ENCODE peak calls at places on chromosomes 16 and 17, in eight cellular contexts. L, V, Q, T, C, U, S and J are unnamed samples.

GRCh38 chr16:4733747-4734062 is 366 bp downstream of the ANKS3 start:
- DNase-seq in T (no peak), S (peak; percentile 22), C (no peak), Q (no peak), L (peak; percentile 52), V (no peak), U (no peak), J (no peak)

GRCh38 chr16:85152414-85153030 is 40.2 kb upstream of the CIBAR2 start:
- DNase-seq in U (no peak), L (no peak), T (no peak), C (no peak), V (no peak), Q (no peak), S (peak; percentile 71), J (no peak)

GRCh38 chr17:81814748-81815645 is 11.0 kb downstream of the GCGR start:
- DNase-seq in L (no peak), T (no peak), S (no peak), V (no peak), C (no peak), Q (no peak), U (no peak), J (no peak)

GRCh38 chr17:77462101-77462500 is 321.3 kb downstream of the SEC14L1 start:
- DNase-seq in Q (no peak), U (no peak), T (no peak), C (no peak), V (no peak), S (no peak), L (no peak), J (no peak)

GRCh38 chr17:78805301-78805700 is 23.2 kb upstream of the CYTH1 start:
- DNase-seq in T (no peak), Q (no peak), V (no peak), U (no peak), C (peak; percentile 76), L (no peak), S (no peak), J (no peak)

GRCh38 chr17:30969989-30970680 is 704 bp upstream of the RNF135 start:
- DNase-seq in V (no peak), C (no peak), T (peak; percentile 93), L (peak; percentile 54), U (peak; percentile 84), Q (no peak), S (no peak), J (no peak)

GRCh38 chr16:87487361-87487924 is 5.4 kb downstream of the ZCCHC14 start:
- DNase-seq in C (no peak), U (no peak), V (peak; percentile 60), Q (peak; percentile 39), S (no peak), L (peak; percentile 96), T (peak; percentile 75), J (no peak)

GRCh38 chr17:34598161-34598776 is 18.9 kb downstream of the TMEM132E start:
- DNase-seq in T (no peak), L (no peak), S (no peak), Q (peak; percentile 63), U (no peak), V (no peak), C (no peak), J (no peak)

GRCh38 chr16:15650698-15651161 is 685 bp downstream of the NDE1 start:
- DNase-seq in L (peak; percentile 23), S (no peak), Q (no peak), U (peak; percentile 82), T (peak; percentile 45), C (peak; percentile 52), V (no peak), J (no peak)